ENCODE peak calls at places on chromosomes 7 and 10, in four cellular contexts. M, F, L and H are unnamed samples.

GRCh38 chr10:60101821-60102220 is 195.5 kb upstream of the CCDC6 start:
- DNase-seq in M (no peak), F (no peak), L (no peak), H (no peak)

GRCh38 chr7:136687693-136688322 is 180.6 kb upstream of the CHRM2 start:
- DNase-seq in M (no peak), F (no peak), L (no peak), H (no peak)

GRCh38 chr7:28315565-28316420 is 96.5 kb upstream of the CREB5 start:
- DNase-seq in M (no peak), F (no peak), L (no peak), H (peak; percentile 23)

GRCh38 chr7:22356855-22357310 is at the start of gene RAPGEF5:
- DNase-seq in M (no peak), F (no peak), L (no peak), H (peak; percentile 50)

GRCh38 chr7:97145068-97145467 is 27.6 kb downstream of the SDHAF3 start:
- DNase-seq in M (no peak), F (no peak), L (no peak), H (peak; percentile 11)

GRCh38 chr7:124201768-124202349 is 169.0 kb upstream of the TMEM229A start:
- DNase-seq in M (no peak), F (no peak), L (no peak), H (no peak)

GRCh38 chr7:43377196-43377935 is 205.5 kb upstream of the STK17A start:
- DNase-seq in M (no peak), F (no peak), L (no peak), H (no peak)

GRCh38 chr10:7410800-7411670 is at the start of gene SFMBT2:
- DNase-seq in M (peak; percentile 53), F (no peak), L (peak; percentile 81), H (no peak)

GRCh38 chr7:41035788-41036187 is 667.1 kb downstream of the INHBA start:
- DNase-seq in M (no peak), F (no peak), L (no peak), H (no peak)

GRCh38 chr7:43873300-43873699 is 4.0 kb upstream of the MRPS24 start:
- DNase-seq in M (no peak), F (no peak), L (no peak), H (no peak)

GRCh38 chr7:44489955-44490350 is 505 bp downstream of the NUDCD3 start:
- DNase-seq in M (peak; percentile 26), F (no peak), L (no peak), H (no peak)

GRCh38 chr10:130023454-130024230 is 59.6 kb upstream of the EBF3 start:
- DNase-seq in M (no peak), F (no peak), L (no peak), H (no peak)

GRCh38 chr10:101878869-101879268 is 35.3 kb upstream of the KCNIP2 start:
- DNase-seq in M (no peak), F (no peak), L (no peak), H (no peak)

GRCh38 chr10:49751636-49752510 is 10.2 kb downstream of the OGDHL start:
- DNase-seq in M (no peak), F (no peak), L (peak; percentile 56), H (no peak)

GRCh38 chr7:17367502-17367901 is 69.0 kb downstream of the AHR start:
- DNase-seq in M (no peak), F (no peak), L (no peak), H (no peak)

GRCh38 chr7:68442931-68443631 is 1155.2 kb upstream of the AUTS2 start:
- DNase-seq in M (no peak), F (no peak), L (no peak), H (no peak)

GRCh38 chr10:106941297-106942034 is 223.0 kb downstream of the SORCS1 start:
- DNase-seq in M (no peak), F (no peak), L (no peak), H (no peak)

GRCh38 chr10:14125564-14125963 is 205.2 kb downstream of the FRMD4A start:
- DNase-seq in M (no peak), F (no peak), L (no peak), H (no peak)

GRCh38 chr7:107494315-107494751 is 24.5 kb downstream of the GPR22 start:
- DNase-seq in M (no peak), F (no peak), L (no peak), H (peak; percentile 51)

GRCh38 chr10:3950676-3951275 is 165.8 kb upstream of the KLF6 start:
- DNase-seq in M (no peak), F (no peak), L (no peak), H (no peak)

GRCh38 chr7:99362801-99363200 is 11.7 kb upstream of the ARPC1B start:
- DNase-seq in M (no peak), F (no peak), L (no peak), H (no peak)

GRCh38 chr7:55299273-55299967 is 65.7 kb upstream of the LANCL2 start:
- DNase-seq in M (no peak), F (no peak), L (no peak), H (no peak)

GRCh38 chr7:44811093-44811492 is 14.6 kb downstream of the PPIA start:
- DNase-seq in M (no peak), F (no peak), L (no peak), H (no peak)

GRCh38 chr10:44859546-44860285 is 51.4 kb upstream of the TMEM72 start:
- DNase-seq in M (no peak), F (no peak), L (no peak), H (no peak)

GRCh38 chr7:47460251-47460989 is 121.5 kb downstream of the TNS3 start:
- DNase-seq in M (no peak), F (no peak), L (peak; percentile 71), H (peak; percentile 94)

GRCh38 chr10:12194752-12195271 is 879 bp downstream of the NUDT5 start:
- DNase-seq in M (no peak), F (peak; percentile 14), L (peak; percentile 77), H (no peak)

GRCh38 chr10:63409465-63410027 is 56.2 kb downstream of the JMJD1C start:
- DNase-seq in M (no peak), F (no peak), L (no peak), H (no peak)

GRCh38 chr7:107148721-107149120 is 20.1 kb upstream of the HBP1 start:
- DNase-seq in M (no peak), F (no peak), L (no peak), H (no peak)